ENCODE peak calls at places on chromosomes 12 and 14, in four cellular contexts. H is H9, D is IMR-90, L is H1. B is an unnamed sample.

GRCh38 chr14:24828486-24828885 is 194.5 kb upstream of the GZMB start:
- DNase-seq in H (no peak), D (no peak), L (no peak), B (no peak)

GRCh38 chr12:124370384-124370783 is 75.5 kb downstream of the RFLNA start:
- DNase-seq in H (no peak), D (no peak), L (no peak), B (no peak)

GRCh38 chr12:42255221-42255874 is 17.3 kb upstream of the YAF2 start:
- DNase-seq in H (no peak), D (no peak), L (no peak), B (no peak)

GRCh38 chr14:23953464-23954278 is at the start of gene DHRS4:
- DNase-seq in H (peak; percentile 88), D (peak; percentile 76), L (peak; percentile 86), B (peak; percentile 88)

GRCh38 chr12:89486231-89486630 is 38.4 kb downstream of the GALNT4 start:
- DNase-seq in H (no peak), D (no peak), L (no peak), B (no peak)

GRCh38 chr14:101707863-101708620 is 53.5 kb upstream of the PPP2R5C start:
- DNase-seq in H (peak; percentile 40), D (no peak), L (no peak), B (no peak)

GRCh38 chr14:100147181-100147631 is 12.2 kb downstream of the DEGS2 start:
- DNase-seq in H (no peak), D (no peak), L (no peak), B (no peak)

GRCh38 chr12:45357547-45358417 is 141.9 kb downstream of the ANO6 start:
- DNase-seq in H (no peak), D (no peak), L (no peak), B (no peak)

GRCh38 chr14:77980475-77981321 is 180.8 kb downstream of the ADCK1 start:
- DNase-seq in H (peak; percentile 68), D (no peak), L (peak; percentile 80), B (peak; percentile 57)

GRCh38 chr12:69789351-69789750 is 35.7 kb upstream of the MYRFL start:
- DNase-seq in H (no peak), D (no peak), L (no peak), B (no peak)

GRCh38 chr14:43168374-43168925 is 1338.6 kb downstream of the FSCB start:
- DNase-seq in H (no peak), D (no peak), L (no peak), B (no peak)

GRCh38 chr14:21860172-21860571 is 186.6 kb upstream of the OR4E1 start:
- DNase-seq in H (peak; percentile 57), D (no peak), L (peak; percentile 67), B (peak; percentile 75)

GRCh38 chr12:29610473-29611174 is 113.1 kb upstream of the OVCH1 start:
- DNase-seq in H (no peak), D (no peak), L (no peak), B (peak; percentile 22)

GRCh38 chr14:30621354-30621953 is 665 bp upstream of the SCFD1 start:
- DNase-seq in H (peak; percentile 38), D (peak; percentile 3), L (peak; percentile 54), B (peak; percentile 75)

GRCh38 chr12:132106921-132107320 is 37.2 kb downstream of the DDX51 start:
- DNase-seq in H (no peak), D (peak; percentile 59), L (no peak), B (no peak)

GRCh38 chr12:121799175-121799841 is 4.5 kb upstream of the SETD1B start:
- DNase-seq in H (peak; percentile 71), D (peak; percentile 85), L (no peak), B (peak; percentile 93)

GRCh38 chr12:50934981-50935807 is 17.1 kb upstream of the HIGD1C start:
- DNase-seq in H (no peak), D (peak; percentile 67), L (no peak), B (no peak)

GRCh38 chr14:58749066-58749669 is 111.4 kb downstream of the DACT1 start:
- DNase-seq in H (no peak), D (peak; percentile 98), L (no peak), B (no peak)

GRCh38 chr12:104957388-104958008 is 592 bp downstream of the SLC41A2 start:
- DNase-seq in H (no peak), D (no peak), L (no peak), B (no peak)

GRCh38 chr14:89660183-89660582 is 243.2 kb upstream of the FOXN3 start:
- DNase-seq in H (no peak), D (peak; percentile 84), L (no peak), B (no peak)

GRCh38 chr12:92080390-92081285 is 65.0 kb downstream of the BTG1 start:
- DNase-seq in H (no peak), D (peak; percentile 90), L (no peak), B (peak; percentile 85)

GRCh38 chr12:90953956-90954421 is 987 bp downstream of the CCER1 start:
- DNase-seq in H (peak; percentile 97), D (no peak), L (peak; percentile 94), B (peak; percentile 88)

GRCh38 chr14:96928779-96929380 is 131.7 kb downstream of the VRK1 start:
- DNase-seq in H (no peak), D (no peak), L (no peak), B (no peak)

GRCh38 chr12:11652351-11653040 is 3.0 kb downstream of the ETV6 start:
- DNase-seq in H (no peak), D (peak; percentile 67), L (no peak), B (no peak)

DNA sequence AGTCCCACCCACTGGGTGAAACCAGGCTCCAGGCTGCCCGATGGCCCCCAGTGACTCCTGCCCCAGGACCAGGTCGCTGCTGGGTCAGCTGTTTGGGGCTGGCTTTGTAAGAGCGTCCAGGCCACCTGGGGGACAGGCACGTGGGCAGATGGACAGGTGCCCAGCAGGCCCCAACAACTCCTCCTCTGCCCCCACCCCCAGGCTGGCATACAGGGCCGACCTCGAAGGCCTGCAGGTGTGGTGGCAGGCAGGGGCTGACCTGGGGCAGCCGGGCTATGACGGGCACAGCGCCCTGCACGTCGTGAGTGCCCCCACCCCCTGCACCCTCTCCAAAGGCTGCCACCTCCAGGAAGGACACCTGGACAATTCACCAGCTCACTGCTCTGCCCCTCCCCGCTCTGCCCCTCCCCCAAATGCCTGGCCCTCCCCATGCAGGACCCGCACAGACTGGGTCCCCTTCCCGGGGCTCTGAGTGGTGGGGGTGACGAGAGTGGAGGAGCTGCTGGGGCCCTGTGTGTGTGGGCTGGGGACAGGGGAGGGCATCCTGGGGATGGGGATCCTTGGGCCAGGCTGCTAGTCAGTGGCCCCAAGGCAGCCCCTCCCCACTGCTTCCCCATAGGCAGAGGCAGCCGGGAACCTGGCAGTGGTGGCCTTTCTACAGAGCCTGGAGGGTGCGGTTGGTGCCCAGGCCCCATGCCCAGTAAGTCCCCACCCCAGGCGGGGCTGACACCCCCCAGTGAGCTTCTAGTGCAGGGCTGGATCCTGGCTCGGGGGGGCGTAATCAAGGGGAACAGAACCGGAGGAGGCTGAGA is 26.0 kb downstream of the ASPG start:
- DNase-seq in H (no peak), D (no peak), L (peak; percentile 43), B (no peak)
- H3K4me1 ChIP-seq in H (no peaks in the 10 kb centered on the region), D (no peaks in the 10 kb centered on the region), L (peaks cover 14% of the 10 kb centered on the region), B (no peaks in the 10 kb centered on the region)

DNA sequence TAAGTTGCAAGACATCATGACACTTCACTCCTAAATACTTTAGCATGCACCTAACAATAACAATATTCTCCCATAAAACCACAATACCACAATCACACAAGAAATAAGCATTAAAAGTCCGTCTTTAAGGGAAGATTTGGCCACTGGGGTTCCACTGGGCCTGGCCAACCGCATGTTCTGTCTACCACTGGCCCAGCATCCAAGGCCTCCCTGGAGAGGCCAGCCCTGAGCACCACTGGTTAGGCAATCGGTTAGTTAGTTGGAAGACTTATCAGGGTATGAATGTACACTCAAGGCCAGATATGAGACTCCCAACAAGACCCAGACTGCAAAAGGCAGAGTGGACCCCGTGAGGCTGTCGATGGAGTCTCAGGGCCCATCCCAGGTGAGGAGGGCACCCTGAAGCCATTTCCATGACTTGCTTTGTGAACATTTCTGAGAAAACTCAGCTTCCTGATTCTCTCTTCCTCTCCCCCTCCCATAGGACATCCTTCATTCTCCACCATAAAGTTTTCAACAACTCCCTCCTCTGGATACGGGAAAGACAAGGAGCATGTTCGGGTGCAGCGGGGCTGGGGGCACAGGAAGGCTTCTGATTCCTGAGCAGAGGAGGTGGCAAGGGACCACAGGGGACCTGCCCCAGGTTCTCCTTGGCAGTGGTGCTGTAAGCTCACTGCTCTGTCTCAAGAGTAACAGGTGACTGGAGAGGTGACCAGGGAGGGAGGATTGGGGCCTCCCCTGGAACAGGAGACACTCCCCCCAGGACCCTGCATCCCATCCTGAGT is 5.9 kb downstream of the PXN start:
- DNase-seq in H (peak; percentile 26), D (peak; percentile 38), L (no peak), B (no peak)
- H4K8ac ChIP-seq in H (no peak overlapping the region), D (no peak overlapping the region), L (no peak overlapping the region), B (no peak overlapping the region)

DNA sequence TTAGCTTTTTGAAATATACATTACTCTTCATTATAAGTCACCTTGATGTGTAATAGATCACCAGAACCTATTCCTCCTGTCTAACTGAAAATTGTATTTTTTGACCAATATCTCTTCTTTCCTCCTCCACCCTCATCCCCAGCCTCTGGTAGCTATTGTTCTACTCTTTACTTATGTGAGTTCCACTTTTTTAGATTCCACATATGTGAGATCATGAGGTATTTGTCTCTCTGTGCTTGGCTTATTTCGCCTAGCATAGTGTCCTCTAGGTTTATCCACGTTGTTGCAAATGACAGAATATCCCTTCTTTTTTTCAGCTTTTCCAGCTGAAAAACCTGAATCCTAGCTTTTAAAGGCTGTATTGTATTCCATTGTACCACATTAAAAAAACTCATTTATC is 82.1 kb downstream of the MIPOL1 start:
- DNase-seq in H (no peak), D (no peak), L (no peak), B (no peak)
- H4K5ac ChIP-seq in H (no peak overlapping the region), D (no peak overlapping the region), L (no peak overlapping the region), B (no peak overlapping the region)

GRCh38 chr12:96404683-96405082 is 4.4 kb upstream of the CDK17 start:
- DNase-seq in H (no peak), D (peak; percentile 48), L (no peak), B (no peak)
- H3K4me1 ChIP-seq in H (no peaks in the 10 kb centered on the region), D (no peaks in the 10 kb centered on the region), L (peaks cover 8% of the 10 kb centered on the region), B (peaks cover 3% of the 10 kb centered on the region)

GRCh38 chr12:46818654-46819053 is 7.1 kb downstream of the SLC38A4 start:
- DNase-seq in H (no peak), D (no peak), L (no peak), B (no peak)
- H4K8ac ChIP-seq in H (no peak overlapping the region), D (no peak overlapping the region), L (no peak overlapping the region), B (no peak overlapping the region)

GRCh38 chr12:109879332-109880048 is 851 bp downstream of the GLTP start:
- DNase-seq in H (no peak), D (no peak), L (peak; percentile 52), B (peak; percentile 37)
- H4K5ac ChIP-seq in H (no peak overlapping the region), D (peak overlapping the region; percentile 60), L (no peak overlapping the region), B (no peak overlapping the region)

GRCh38 chr14:75143761-75144527 is 17.1 kb upstream of the NEK9 start:
- DNase-seq in H (no peak), D (no peak), L (no peak), B (no peak)

GRCh38 chr14:75141967-75142366 is 15.1 kb upstream of the NEK9 start:
- DNase-seq in H (no peak), D (peak; percentile 56), L (no peak), B (peak; percentile 62)

GRCh38 chr14:75147423-75148071 is 20.7 kb upstream of the NEK9 start:
- DNase-seq in H (peak; percentile 75), D (peak; percentile 72), L (peak; percentile 57), B (peak; percentile 98)

GRCh38 chr14:75142494-75142893 is 15.6 kb upstream of the NEK9 start:
- DNase-seq in H (no peak), D (no peak), L (no peak), B (no peak)

GRCh38 chr14:75144944-75145343 is 18.1 kb upstream of the NEK9 start:
- DNase-seq in H (no peak), D (no peak), L (no peak), B (no peak)
- H3K4me1 ChIP-seq in H (no peaks in the 10 kb centered on the region), D (peaks cover 2% of the 10 kb centered on the region), L (peaks cover 5% of the 10 kb centered on the region), B (peaks cover 2% of the 10 kb centered on the region)

B was measured in mesendoderm.